ENCODE peak calls at places on chromosomes 5 and 9, in nine cellular contexts. One of them, this sample, is unnamed.

GRCh38 chr5:7926296-7926695 is 57.3 kb downstream of the MTRR start:
- DNase-seq in Peyer's patch: no peak
- DNase-seq in hepatocyte: peak; percentile 9
- DNase-seq in SK-N-SH: no peak
- DNase-seq in gastrocnemius medialis: no peak
- DNase-seq in neural progenitor cell: no peak
- DNase-seq in ovary: no peak
- DNase-seq in cardiac muscle cell: peak; percentile 75
- DNase-seq in A549: no peak
- DNase-seq in this sample: no peak

GRCh38 chr5:72209515-72210115 is 102.3 kb downstream of the MAP1B start:
- DNase-seq in Peyer's patch: no peak
- DNase-seq in hepatocyte: peak; percentile 27
- DNase-seq in SK-N-SH: no peak
- DNase-seq in gastrocnemius medialis: no peak
- DNase-seq in neural progenitor cell: peak; percentile 60
- DNase-seq in ovary: no peak
- DNase-seq in cardiac muscle cell: peak; percentile 9
- DNase-seq in A549: no peak
- DNase-seq in this sample: no peak

GRCh38 chr9:129126789-129127618 is 15.8 kb downstream of the PTPA start:
- DNase-seq in Peyer's patch: no peak
- DNase-seq in hepatocyte: no peak
- DNase-seq in SK-N-SH: peak; percentile 56
- DNase-seq in gastrocnemius medialis: no peak
- DNase-seq in neural progenitor cell: peak; percentile 92
- DNase-seq in ovary: no peak
- DNase-seq in cardiac muscle cell: no peak
- DNase-seq in A549: no peak
- DNase-seq in this sample: no peak

GRCh38 chr5:145324101-145324500 is 511.0 kb downstream of the PRELID2 start:
- DNase-seq in Peyer's patch: no peak
- DNase-seq in hepatocyte: no peak
- DNase-seq in SK-N-SH: no peak
- DNase-seq in gastrocnemius medialis: no peak
- DNase-seq in neural progenitor cell: no peak
- DNase-seq in ovary: no peak
- DNase-seq in cardiac muscle cell: no peak
- DNase-seq in A549: no peak
- DNase-seq in this sample: no peak

GRCh38 chr9:94065535-94065961 is 18.7 kb upstream of the PTPDC1 start:
- DNase-seq in Peyer's patch: peak; percentile 92
- DNase-seq in hepatocyte: peak; percentile 86
- DNase-seq in SK-N-SH: peak; percentile 46
- DNase-seq in gastrocnemius medialis: peak; percentile 72
- DNase-seq in neural progenitor cell: peak; percentile 86
- DNase-seq in ovary: peak; percentile 67
- DNase-seq in cardiac muscle cell: peak; percentile 97
- DNase-seq in A549: peak; percentile 34
- DNase-seq in this sample: peak; percentile 53

GRCh38 chr5:107548477-107548876 is 122.3 kb downstream of the EFNA5 start:
- DNase-seq in Peyer's patch: no peak
- DNase-seq in hepatocyte: no peak
- DNase-seq in SK-N-SH: no peak
- DNase-seq in gastrocnemius medialis: no peak
- DNase-seq in neural progenitor cell: no peak
- DNase-seq in ovary: no peak
- DNase-seq in cardiac muscle cell: no peak
- DNase-seq in A549: no peak
- DNase-seq in this sample: no peak

GRCh38 chr9:16720386-16720785 is 150.1 kb downstream of the BNC2 start:
- DNase-seq in Peyer's patch: no peak
- DNase-seq in hepatocyte: no peak
- DNase-seq in SK-N-SH: no peak
- DNase-seq in gastrocnemius medialis: no peak
- DNase-seq in neural progenitor cell: no peak
- DNase-seq in ovary: no peak
- DNase-seq in cardiac muscle cell: no peak
- DNase-seq in A549: no peak
- DNase-seq in this sample: no peak

GRCh38 chr5:146944764-146945710 is 66.5 kb upstream of the PPP2R2B start:
- DNase-seq in Peyer's patch: no peak
- DNase-seq in hepatocyte: no peak
- DNase-seq in SK-N-SH: no peak
- DNase-seq in gastrocnemius medialis: no peak
- DNase-seq in neural progenitor cell: no peak
- DNase-seq in ovary: no peak
- DNase-seq in cardiac muscle cell: no peak
- DNase-seq in A549: no peak
- DNase-seq in this sample: no peak

GRCh38 chr9:115042781-115043509 is 75.0 kb downstream of the TNC start:
- DNase-seq in Peyer's patch: no peak
- DNase-seq in hepatocyte: no peak
- DNase-seq in SK-N-SH: no peak
- DNase-seq in gastrocnemius medialis: no peak
- DNase-seq in neural progenitor cell: no peak
- DNase-seq in ovary: no peak
- DNase-seq in cardiac muscle cell: peak; percentile 25
- DNase-seq in A549: no peak
- DNase-seq in this sample: no peak

GRCh38 chr9:84975926-84976325 is 306.4 kb downstream of the NTRK2 start:
- DNase-seq in Peyer's patch: no peak
- DNase-seq in hepatocyte: no peak
- DNase-seq in SK-N-SH: no peak
- DNase-seq in gastrocnemius medialis: no peak
- DNase-seq in neural progenitor cell: no peak
- DNase-seq in ovary: no peak
- DNase-seq in cardiac muscle cell: no peak
- DNase-seq in A549: no peak
- DNase-seq in this sample: no peak

GRCh38 chr5:73299017-73299630 is 126.1 kb downstream of the TMEM174 start:
- DNase-seq in Peyer's patch: no peak
- DNase-seq in hepatocyte: peak; percentile 34
- DNase-seq in SK-N-SH: peak; percentile 82
- DNase-seq in gastrocnemius medialis: no peak
- DNase-seq in neural progenitor cell: peak; percentile 84
- DNase-seq in ovary: no peak
- DNase-seq in cardiac muscle cell: no peak
- DNase-seq in A549: no peak
- DNase-seq in this sample: peak; percentile 23
- H3K4me3 ChIP-seq in Peyer's patch: peak overlapping the region; percentile 30
- H3K4me3 ChIP-seq in hepatocyte: no peak overlapping the region
- H3K4me3 ChIP-seq in SK-N-SH: peak overlapping the region; percentile 35
- H3K4me3 ChIP-seq in gastrocnemius medialis: peak overlapping the region; percentile 27
- H3K4me3 ChIP-seq in neural progenitor cell: peak overlapping the region; percentile 31
- H3K4me3 ChIP-seq in ovary: no peak overlapping the region
- H3K4me3 ChIP-seq in cardiac muscle cell: peak overlapping the region; percentile 6
- H3K4me3 ChIP-seq in A549: no peak overlapping the region
- H3K4me3 ChIP-seq in this sample: no peak overlapping the region

GRCh38 chr5:169004551-169004950 is 296.4 kb downstream of the SLIT3 start:
- DNase-seq in Peyer's patch: no peak
- DNase-seq in hepatocyte: no peak
- DNase-seq in SK-N-SH: no peak
- DNase-seq in gastrocnemius medialis: no peak
- DNase-seq in neural progenitor cell: no peak
- DNase-seq in ovary: no peak
- DNase-seq in cardiac muscle cell: no peak
- DNase-seq in A549: no peak
- DNase-seq in this sample: no peak

GRCh38 chr5:169006206-169006605 is 294.7 kb downstream of the SLIT3 start:
- DNase-seq in Peyer's patch: no peak
- DNase-seq in hepatocyte: no peak
- DNase-seq in SK-N-SH: no peak
- DNase-seq in gastrocnemius medialis: no peak
- DNase-seq in neural progenitor cell: peak; percentile 36
- DNase-seq in ovary: no peak
- DNase-seq in cardiac muscle cell: no peak
- DNase-seq in A549: no peak
- DNase-seq in this sample: no peak

GRCh38 chr5:169001392-169001791 is 299.5 kb downstream of the SLIT3 start:
- DNase-seq in Peyer's patch: no peak
- DNase-seq in hepatocyte: no peak
- DNase-seq in SK-N-SH: no peak
- DNase-seq in gastrocnemius medialis: no peak
- DNase-seq in neural progenitor cell: no peak
- DNase-seq in ovary: no peak
- DNase-seq in cardiac muscle cell: no peak
- DNase-seq in A549: no peak
- DNase-seq in this sample: no peak

GRCh38 chr5:169002941-169003555 is 297.9 kb downstream of the SLIT3 start:
- DNase-seq in Peyer's patch: no peak
- DNase-seq in hepatocyte: no peak
- DNase-seq in SK-N-SH: no peak
- DNase-seq in gastrocnemius medialis: no peak
- DNase-seq in neural progenitor cell: no peak
- DNase-seq in ovary: no peak
- DNase-seq in cardiac muscle cell: no peak
- DNase-seq in A549: no peak
- DNase-seq in this sample: no peak

GRCh38 chr5:169003721-169004481 is 297.0 kb downstream of the SLIT3 start:
- DNase-seq in Peyer's patch: no peak
- DNase-seq in hepatocyte: peak; percentile 36
- DNase-seq in SK-N-SH: peak; percentile 72
- DNase-seq in gastrocnemius medialis: no peak
- DNase-seq in neural progenitor cell: peak; percentile 56
- DNase-seq in ovary: peak; percentile 74
- DNase-seq in cardiac muscle cell: peak; percentile 25
- DNase-seq in A549: no peak
- DNase-seq in this sample: no peak
- TF ChIP-seq CTCF in Peyer's patch: no peak
- TF ChIP-seq CTCF in hepatocyte: peak; percentile 44
- TF ChIP-seq CTCF in SK-N-SH: peak; percentile 57
- TF ChIP-seq CTCF in gastrocnemius medialis: no peak
- TF ChIP-seq CTCF in neural progenitor cell: peak; percentile 51
- TF ChIP-seq CTCF in ovary: peak; percentile 20
- TF ChIP-seq CTCF in cardiac muscle cell: peak; percentile 49
- TF ChIP-seq CTCF in A549: no peak
- TF ChIP-seq CTCF in this sample: peak; percentile 52

GRCh38 chr9:126698251-126698650 is 84.5 kb downstream of the LMX1B start:
- DNase-seq in Peyer's patch: no peak
- DNase-seq in hepatocyte: no peak
- DNase-seq in SK-N-SH: peak; percentile 12
- DNase-seq in gastrocnemius medialis: no peak
- DNase-seq in neural progenitor cell: peak; percentile 1
- DNase-seq in ovary: peak; percentile 10
- DNase-seq in cardiac muscle cell: no peak
- DNase-seq in A549: no peak
- DNase-seq in this sample: no peak

GRCh38 chr9:126696091-126696763 is 82.5 kb downstream of the LMX1B start:
- DNase-seq in Peyer's patch: no peak
- DNase-seq in hepatocyte: no peak
- DNase-seq in SK-N-SH: peak; percentile 44
- DNase-seq in gastrocnemius medialis: no peak
- DNase-seq in neural progenitor cell: peak; percentile 1
- DNase-seq in ovary: peak; percentile 23
- DNase-seq in cardiac muscle cell: no peak
- DNase-seq in A549: no peak
- DNase-seq in this sample: peak; percentile 26

GRCh38 chr9:126698756-126699155 is 85.0 kb downstream of the LMX1B start:
- DNase-seq in Peyer's patch: no peak
- DNase-seq in hepatocyte: no peak
- DNase-seq in SK-N-SH: peak; percentile 10
- DNase-seq in gastrocnemius medialis: no peak
- DNase-seq in neural progenitor cell: no peak
- DNase-seq in ovary: peak; percentile 7
- DNase-seq in cardiac muscle cell: no peak
- DNase-seq in A549: no peak
- DNase-seq in this sample: peak; percentile 6

GRCh38 chr9:126696764-126697145 is 83.0 kb downstream of the LMX1B start:
- DNase-seq in Peyer's patch: no peak
- DNase-seq in hepatocyte: no peak
- DNase-seq in SK-N-SH: peak; percentile 41
- DNase-seq in gastrocnemius medialis: no peak
- DNase-seq in neural progenitor cell: peak; percentile 7
- DNase-seq in ovary: peak; percentile 18
- DNase-seq in cardiac muscle cell: no peak
- DNase-seq in A549: no peak
- DNase-seq in this sample: peak; percentile 19

DNA sequence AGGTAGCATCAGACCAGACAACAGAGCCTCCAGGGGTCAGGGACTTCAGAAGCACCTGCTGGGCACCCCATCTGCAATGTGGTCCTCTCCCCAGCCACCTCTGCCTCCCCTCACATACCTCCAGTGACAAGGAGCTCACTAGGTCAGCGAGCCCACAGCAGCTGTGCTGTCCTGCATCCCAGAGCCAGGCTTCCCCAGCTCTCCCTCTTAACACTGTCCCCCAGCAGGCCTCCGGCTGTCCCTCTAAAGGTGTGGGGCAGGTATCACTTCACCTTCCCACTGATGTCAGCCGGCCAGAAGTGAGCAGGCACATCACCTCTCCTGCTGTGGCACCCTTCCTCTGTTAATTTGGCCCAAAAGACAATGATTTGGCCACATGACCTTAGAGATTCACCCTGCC is 83.6 kb downstream of the LMX1B start:
- DNase-seq in Peyer's patch: no peak
- DNase-seq in hepatocyte: no peak
- DNase-seq in SK-N-SH: peak; percentile 10
- DNase-seq in gastrocnemius medialis: no peak
- DNase-seq in neural progenitor cell: peak; percentile 1
- DNase-seq in ovary: peak; percentile 12
- DNase-seq in cardiac muscle cell: no peak
- DNase-seq in A549: no peak
- DNase-seq in this sample: no peak
- H3K4me1 ChIP-seq in Peyer's patch: no peaks in the 10 kb centered on the region
- H3K4me1 ChIP-seq in hepatocyte: no peaks in the 10 kb centered on the region
- H3K4me1 ChIP-seq in SK-N-SH: no peaks in the 10 kb centered on the region
- H3K4me1 ChIP-seq in gastrocnemius medialis: no peaks in the 10 kb centered on the region
- H3K4me1 ChIP-seq in neural progenitor cell: no peaks in the 10 kb centered on the region
- H3K4me1 ChIP-seq in ovary: no peaks in the 10 kb centered on the region
- H3K4me1 ChIP-seq in cardiac muscle cell: no peaks in the 10 kb centered on the region
- H3K4me1 ChIP-seq in A549: no peaks in the 10 kb centered on the region
- H3K4me1 ChIP-seq in this sample: no peaks in the 10 kb centered on the region

DNA sequence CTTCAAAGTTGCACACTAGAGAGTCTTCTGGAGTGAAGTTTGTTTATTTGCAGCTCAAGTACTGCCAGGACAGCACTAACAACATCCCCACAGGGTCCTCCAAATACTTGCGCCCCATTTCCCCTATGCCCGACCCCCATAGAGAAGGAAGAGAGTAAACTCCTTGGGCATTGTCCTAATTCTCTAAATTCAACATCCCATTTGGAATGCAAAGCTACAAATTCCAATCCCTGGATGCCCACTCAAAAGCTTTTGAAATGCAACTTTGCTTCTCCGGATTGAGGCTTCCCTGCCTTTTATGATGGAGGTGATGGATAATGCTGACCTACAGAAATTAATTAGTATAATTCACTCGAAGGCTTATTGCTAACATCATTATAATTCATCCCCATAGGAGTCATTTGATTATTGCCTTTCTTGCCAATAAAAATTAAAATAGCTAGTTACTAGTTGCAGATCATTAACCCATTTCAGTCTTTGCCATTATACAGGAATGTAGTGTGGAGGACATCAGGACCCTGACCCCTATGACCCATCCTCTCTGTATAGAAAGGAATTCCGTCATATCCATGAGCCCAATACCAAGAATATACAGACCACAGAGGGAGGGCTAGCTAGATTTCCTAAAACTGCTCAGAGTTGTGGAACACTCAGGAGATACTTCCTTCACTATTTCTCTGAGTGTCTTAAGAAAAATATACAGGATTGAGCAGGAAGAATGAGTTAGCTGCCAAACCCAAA is 277.6 kb downstream of the ZNF608 start:
- DNase-seq in Peyer's patch: no peak
- DNase-seq in hepatocyte: no peak
- DNase-seq in SK-N-SH: no peak
- DNase-seq in gastrocnemius medialis: no peak
- DNase-seq in neural progenitor cell: peak; percentile 37
- DNase-seq in ovary: no peak
- DNase-seq in cardiac muscle cell: no peak
- DNase-seq in A549: no peak
- DNase-seq in this sample: no peak
- H3K4me3 ChIP-seq in Peyer's patch: no peak overlapping the region
- H3K4me3 ChIP-seq in hepatocyte: no peak overlapping the region
- H3K4me3 ChIP-seq in SK-N-SH: no peak overlapping the region
- H3K4me3 ChIP-seq in gastrocnemius medialis: no peak overlapping the region
- H3K4me3 ChIP-seq in neural progenitor cell: no peak overlapping the region
- H3K4me3 ChIP-seq in ovary: no peak overlapping the region
- H3K4me3 ChIP-seq in cardiac muscle cell: no peak overlapping the region
- H3K4me3 ChIP-seq in A549: no peak overlapping the region
- H3K4me3 ChIP-seq in this sample: no peak overlapping the region